ENCODE peak calls at places on chromosomes 13 and 19, in six cellular contexts. L is lower leg skin; F is suprapubic skin; I is activated CD8-positive, alpha-beta T cell treated with anti-CD3 and anti-CD28 coated beads for 36 hours; Y is astrocyte; J is neural crest cell. M is an unnamed sample.

GRCh38 chr19:33350538-33351309 is 22.8 kb upstream of the CEBPG start:
- DNase-seq in Y (peak), F (peak), L (peak), I (no peak), J (no peak), M (no peak)

GRCh38 chr13:109155301-109155761 is 525.9 kb downstream of the MYO16 start:
- DNase-seq in L (no peak), I (no peak), F (no peak), Y (peak), J (no peak), M (no peak)

GRCh38 chr13:93505104-93505952 is 278.7 kb downstream of the GPC6 start:
- DNase-seq in Y (peak), J (no peak), I (no peak), L (no peak), F (no peak), M (no peak)

GRCh38 chr19:7534531-7534980 is 961 bp upstream of the PNPLA6 start:
- DNase-seq in L (peak), Y (peak), F (no peak), I (peak), J (peak), M (no peak)

GRCh38 chr13:22773475-22773874 is 407.3 kb upstream of the SGCG start:
- DNase-seq in L (no peak), F (no peak), I (no peak), J (peak), Y (no peak), M (no peak)

GRCh38 chr13:48493851-48494250 is 39.0 kb downstream of the RCBTB2 start:
- DNase-seq in I (no peak), Y (no peak), L (no peak), F (no peak), J (no peak), M (no peak)

GRCh38 chr13:95842898-95843297 is 166.0 kb downstream of the DNAJC3 start:
- DNase-seq in Y (no peak), I (no peak), L (no peak), F (no peak), J (no peak), M (no peak)

GRCh38 chr19:50223439-50223716 is 20.0 kb downstream of the MYH14 start:
- DNase-seq in F (no peak), J (no peak), I (no peak), Y (no peak), L (no peak), M (no peak)

GRCh38 chr13:30408319-30409101 is 13.8 kb upstream of the UBE2L5 start:
- DNase-seq in F (peak), J (peak), I (peak), L (peak), Y (peak), M (peak)

GRCh38 chr13:51066091-51066831 is 44.8 kb downstream of the C13orf42 start:
- DNase-seq in Y (peak), J (no peak), L (no peak), F (no peak), I (peak), M (no peak)

GRCh38 chr19:4338441-4339350 is at the start of gene STAP2:
- DNase-seq in I (peak), L (peak), F (no peak), Y (no peak), J (no peak), M (peak)

GRCh38 chr13:47945738-47946137 is 55.3 kb downstream of the SUCLA2 start:
- DNase-seq in I (no peak), J (no peak), L (no peak), Y (peak), F (no peak), M (no peak)

GRCh38 chr13:50580684-50581305 is 262.7 kb downstream of the DLEU7 start:
- DNase-seq in J (no peak), I (no peak), Y (peak), F (no peak), L (no peak), M (no peak)

GRCh38 chr19:2726904-2727639 is 5.9 kb upstream of the DIRAS1 start:
- DNase-seq in I (no peak), Y (no peak), J (no peak), F (no peak), L (no peak), M (no peak)

GRCh38 chr13:76239031-76239680 is 603.0 kb downstream of the LMO7 start:
- DNase-seq in F (no peak), I (no peak), Y (no peak), J (no peak), L (no peak), M (no peak)

GRCh38 chr13:53198017-53198416 is 169.4 kb downstream of the OLFM4 start:
- DNase-seq in J (no peak), L (no peak), F (no peak), I (no peak), Y (no peak), M (peak)

GRCh38 chr19:15418112-15418587 is 638 bp downstream of the AKAP8L start:
- DNase-seq in I (no peak), F (no peak), L (no peak), J (no peak), Y (no peak), M (peak)

GRCh38 chr13:47252627-47253026 is 355.8 kb upstream of the HTR2A start:
- DNase-seq in I (no peak), L (no peak), J (no peak), Y (peak), F (no peak), M (no peak)

M was measured in NCI-H526.